ENCODE peak calls at places on chromosomes 4 and X, in ten cellular contexts. E, K, C, R, A, M, F, L, Z and O are unnamed samples.

GRCh38 chrX:21056636-21057035 is 317.6 kb upstream of the CNKSR2 start:
- DNase-seq in E (no peak), K (no peak), C (no peak), R (no peak), A (peak), M (no peak), F (no peak), L (peak), Z (no peak), O (no peak)

GRCh38 chr4:108492816-108493595 is 127.4 kb upstream of the RPL34 start:
- DNase-seq in E (no peak), K (no peak), C (no peak), R (no peak), A (peak), M (no peak), F (peak), L (peak), Z (peak), O (no peak)

GRCh38 chr4:163681208-163681821 is 186.8 kb downstream of the TMA16 start:
- DNase-seq in E (peak), K (no peak), C (peak), R (no peak), A (peak), M (no peak), F (peak), L (peak), Z (no peak), O (no peak)

GRCh38 chrX:80648023-80648422 is 161.7 kb downstream of the BRWD3 start:
- DNase-seq in E (no peak), K (no peak), C (peak), R (no peak), A (peak), M (no peak), F (no peak), L (peak), Z (no peak), O (no peak)

GRCh38 chrX:42090395-42090794 is 167.0 kb upstream of the CASK start:
- DNase-seq in E (no peak), K (no peak), C (no peak), R (no peak), A (no peak), M (no peak), F (no peak), L (no peak), Z (no peak), O (no peak)

GRCh38 chr4:124061413-124061812 is 651.1 kb downstream of the ANKRD50 start:
- DNase-seq in E (no peak), K (no peak), C (no peak), R (no peak), A (no peak), M (no peak), F (no peak), L (peak), Z (no peak), O (no peak)

GRCh38 chr4:7721984-7722551 is 217.6 kb downstream of the AFAP1 start:
- DNase-seq in E (no peak), K (no peak), C (no peak), R (no peak), A (no peak), M (no peak), F (no peak), L (peak), Z (no peak), O (no peak)

GRCh38 chrX:65690057-65690855 is 22.8 kb downstream of the MSN start:
- DNase-seq in E (no peak), K (peak), C (no peak), R (no peak), A (peak), M (no peak), F (peak), L (peak), Z (no peak), O (no peak)

GRCh38 chr4:169626328-169627282 is 6.2 kb downstream of the CLCN3 start:
- DNase-seq in E (no peak), K (no peak), C (no peak), R (no peak), A (no peak), M (no peak), F (no peak), L (peak), Z (no peak), O (no peak)

GRCh38 chrX:56783450-56783831 is 54.4 kb downstream of the NBDY start:
- DNase-seq in E (no peak), K (peak), C (no peak), R (no peak), A (no peak), M (peak), F (peak), L (no peak), Z (no peak), O (no peak)

GRCh38 chr4:183797445-183798248 is 107.5 kb upstream of the STOX2 start:
- DNase-seq in E (no peak), K (no peak), C (peak), R (no peak), A (peak), M (no peak), F (no peak), L (peak), Z (no peak), O (no peak)

GRCh38 chr4:41041541-41041940 is 172.8 kb downstream of the APBB2 start:
- DNase-seq in E (no peak), K (no peak), C (no peak), R (no peak), A (no peak), M (no peak), F (no peak), L (no peak), Z (no peak), O (no peak)

GRCh38 chrX:120125444-120125843 is 9.7 kb upstream of the RHOXF1 start:
- DNase-seq in E (no peak), K (no peak), C (no peak), R (no peak), A (no peak), M (no peak), F (no peak), L (no peak), Z (no peak), O (no peak)

GRCh38 chr4:150231108-150231770 is 153.0 kb downstream of the DCLK2 start:
- DNase-seq in E (no peak), K (no peak), C (no peak), R (no peak), A (no peak), M (no peak), F (no peak), L (peak), Z (no peak), O (no peak)

GRCh38 chr4:181161669-181162068 is 1081.5 kb upstream of the TENM3 start:
- DNase-seq in E (no peak), K (no peak), C (no peak), R (no peak), A (no peak), M (no peak), F (no peak), L (no peak), Z (no peak), O (no peak)

GRCh38 chr4:15797320-15797719 is 19.2 kb downstream of the CD38 start:
- DNase-seq in E (no peak), K (no peak), C (no peak), R (no peak), A (no peak), M (no peak), F (no peak), L (no peak), Z (no peak), O (no peak)

GRCh38 chr4:95472538-95472937 is 76.2 kb downstream of the UNC5C start:
- DNase-seq in E (no peak), K (no peak), C (no peak), R (no peak), A (no peak), M (no peak), F (no peak), L (no peak), Z (no peak), O (no peak)

GRCh38 chr4:119550857-119551532 is 77.6 kb downstream of the PDE5A start:
- DNase-seq in E (no peak), K (no peak), C (no peak), R (no peak), A (no peak), M (no peak), F (no peak), L (peak), Z (no peak), O (no peak)

GRCh38 chrX:15404712-15405111 is 20.5 kb upstream of the VEGFD start:
- DNase-seq in E (no peak), K (no peak), C (no peak), R (no peak), A (peak), M (no peak), F (no peak), L (peak), Z (no peak), O (no peak)

GRCh38 chrX:131977619-131978018 is 45.5 kb upstream of the STK26 start:
- DNase-seq in E (no peak), K (no peak), C (no peak), R (no peak), A (no peak), M (no peak), F (no peak), L (peak), Z (no peak), O (no peak)

GRCh38 chr4:1205641-1206298 is 33.4 kb upstream of the SPON2 start:
- DNase-seq in E (no peak), K (no peak), C (no peak), R (no peak), A (no peak), M (no peak), F (peak), L (no peak), Z (peak), O (no peak)

GRCh38 chrX:150693782-150694574 is 782 bp downstream of the MTMR1 start:
- DNase-seq in E (peak), K (no peak), C (no peak), R (no peak), A (peak), M (peak), F (peak), L (peak), Z (peak), O (no peak)